ENCODE peak calls at places on chromosomes 16 and 17, in six cellular contexts. V, Q, A, S, N and G are unnamed samples.

GRCh38 chr17:39663688-39664580 is 1.2 kb upstream of the TCAP start:
- DNase-seq in Q (no peak), S (no peak), N (no peak), V (no peak), A (no peak), G (peak; percentile 75)

GRCh38 chr16:1551166-1551565 is 17.7 kb downstream of the TMEM204 start:
- DNase-seq in V (no peak), N (no peak), S (no peak), Q (no peak), A (no peak), G (no peak)

GRCh38 chr16:8585942-8586341 is 4.4 kb downstream of the TMEM114 start:
- DNase-seq in A (no peak), Q (no peak), S (no peak), N (no peak), V (no peak), G (no peak)

GRCh38 chr17:17994770-17995169 is 22.1 kb downstream of the DRC3 start:
- DNase-seq in N (no peak), S (no peak), V (no peak), Q (no peak), A (no peak), G (no peak)

GRCh38 chr16:75304521-75305363 is 53.3 kb upstream of the BCAR1 start:
- DNase-seq in Q (peak; percentile 76), S (peak; percentile 40), A (no peak), N (no peak), V (no peak), G (peak; percentile 74)

GRCh38 chr17:73371285-73371684 is 59.5 kb upstream of the CDC42EP4 start:
- DNase-seq in V (no peak), N (no peak), S (no peak), Q (no peak), A (no peak), G (peak; percentile 69)

GRCh38 chr16:83715217-83715920 is 92.4 kb upstream of the HSBP1 start:
- DNase-seq in Q (no peak), A (no peak), N (no peak), V (no peak), S (peak; percentile 32), G (no peak)

GRCh38 chr16:3509470-3509928 is 8.7 kb downstream of the CLUAP1 start:
- DNase-seq in S (no peak), V (peak; percentile 71), N (peak; percentile 65), A (peak; percentile 54), Q (no peak), G (no peak)

GRCh38 chr17:81251091-81251942 is 12.2 kb downstream of the NDUFAF8 start:
- DNase-seq in A (no peak), V (no peak), N (no peak), S (no peak), Q (no peak), G (no peak)

GRCh38 chr17:31811021-31811565 is 48.0 kb downstream of the COPRS start:
- DNase-seq in A (no peak), S (no peak), Q (no peak), V (no peak), N (no peak), G (no peak)

GRCh38 chr17:81491193-81491592 is 21.4 kb downstream of the ACTG1 start:
- DNase-seq in Q (no peak), N (no peak), V (no peak), A (no peak), S (no peak), G (no peak)

GRCh38 chr17:72529386-72529785 is 408.6 kb downstream of the SOX9 start:
- DNase-seq in A (no peak), N (no peak), V (no peak), Q (no peak), S (no peak), G (peak; percentile 22)

GRCh38 chr16:69017036-69017783 is 88.2 kb upstream of the HAS3 start:
- DNase-seq in A (no peak), S (no peak), N (no peak), Q (no peak), V (no peak), G (peak; percentile 71)

GRCh38 chr17:50947844-50948514 is 81.8 kb upstream of the TOB1 start:
- DNase-seq in Q (peak; percentile 71), V (no peak), A (no peak), N (no peak), S (no peak), G (peak; percentile 20)

GRCh38 chr16:84729716-84730320 is 30.0 kb downstream of the USP10 start:
- DNase-seq in Q (no peak), S (no peak), A (no peak), V (no peak), N (no peak), G (peak; percentile 22)

GRCh38 chr17:77098884-77099545 is 41.8 kb upstream of the SEC14L1 start:
- DNase-seq in V (peak; percentile 26), N (no peak), S (no peak), Q (peak; percentile 88), A (no peak), G (no peak)

GRCh38 chr17:78759203-78759968 is 22.7 kb downstream of the CYTH1 start:
- DNase-seq in N (peak; percentile 66), A (no peak), V (peak; percentile 86), S (no peak), Q (no peak), G (no peak)

GRCh38 chr16:25045696-25046381 is 30.7 kb upstream of the ARHGAP17 start:
- DNase-seq in N (no peak), S (no peak), V (no peak), Q (no peak), A (no peak), G (peak; percentile 56)

GRCh38 chr17:81832608-81833159 is 407 bp downstream of the MCRIP1 start:
- DNase-seq in A (peak; percentile 48), S (no peak), N (no peak), Q (peak; percentile 29), V (no peak), G (peak; percentile 56)

GRCh38 chr17:32481193-32481592 is 5.6 kb upstream of the CDK5R1 start:
- DNase-seq in V (no peak), N (no peak), S (no peak), A (no peak), Q (no peak), G (no peak)

GRCh38 chr16:15609286-15609649 is 33.7 kb downstream of the MARF1 start:
- DNase-seq in N (no peak), Q (no peak), V (no peak), A (no peak), S (no peak), G (no peak)

GRCh38 chr16:56547120-56547948 is 17.5 kb upstream of the MT4 start:
- DNase-seq in A (no peak), S (no peak), N (no peak), V (no peak), Q (peak; percentile 87), G (no peak)

GRCh38 chr17:73308017-73308823 is 3.6 kb downstream of the CDC42EP4 start:
- DNase-seq in Q (no peak), A (no peak), S (peak; percentile 67), V (no peak), N (no peak), G (peak; percentile 95)

GRCh38 chr16:17518441-17518840 is 47.7 kb upstream of the XYLT1 start:
- DNase-seq in N (no peak), S (no peak), Q (no peak), A (no peak), V (no peak), G (peak; percentile 38)

GRCh38 chr17:41690497-41690896 is 1.8 kb downstream of the EIF1 start:
- DNase-seq in S (no peak), V (no peak), A (no peak), Q (no peak), N (no peak), G (no peak)